ENCODE peak calls at places on chromosomes 13 and 19, in seven cellular contexts. T is AG10803, A is HFF-Myc, E is cardiac muscle cell, Q is cardiac fibroblast, K is adrenal gland, C is gastrocnemius medialis. V is an unnamed sample.

GRCh38 chr13:60654405-60654804 is 257.4 kb downstream of the TDRD3 start:
- DNase-seq in T (peak; percentile 0), A (no peak), E (peak; percentile 62), Q (peak; percentile 46), K (peak; percentile 28), C (no peak), V (peak; percentile 44)

GRCh38 chr19:49422407-49423277 is 599 bp downstream of the PTH2 start:
- DNase-seq in T (no peak), A (no peak), E (peak; percentile 85), Q (no peak), K (no peak), C (no peak), V (no peak)

GRCh38 chr13:63161219-63161618 is 1745.6 kb upstream of the PCDH20 start:
- DNase-seq in T (no peak), A (no peak), E (no peak), Q (no peak), K (no peak), C (no peak), V (no peak)

GRCh38 chr19:56314018-56314583 is 538 bp downstream of the ZSCAN5A start:
- DNase-seq in T (no peak), A (no peak), E (no peak), Q (peak; percentile 33), K (no peak), C (no peak), V (peak; percentile 9)

GRCh38 chr13:21013682-21014038 is 47.7 kb downstream of the LATS2 start:
- DNase-seq in T (no peak), A (no peak), E (no peak), Q (no peak), K (no peak), C (no peak), V (no peak)

GRCh38 chr13:42981853-42982252 is 10.2 kb downstream of the EPSTI1 start:
- DNase-seq in T (no peak), A (no peak), E (no peak), Q (no peak), K (no peak), C (no peak), V (no peak)

GRCh38 chr19:41367848-41368301 is 3.9 kb upstream of the B9D2 start:
- DNase-seq in T (peak; percentile 95), A (no peak), E (no peak), Q (peak; percentile 90), K (peak; percentile 47), C (no peak), V (no peak)

GRCh38 chr13:110371550-110372465 is 64.7 kb downstream of the COL4A2 start:
- DNase-seq in T (no peak), A (no peak), E (no peak), Q (peak; percentile 48), K (no peak), C (no peak), V (no peak)

GRCh38 chr13:93289047-93289446 is 62.4 kb downstream of the GPC6 start:
- DNase-seq in T (no peak), A (no peak), E (no peak), Q (no peak), K (no peak), C (no peak), V (no peak)

GRCh38 chr13:93640452-93640851 is 413.8 kb downstream of the GPC6 start:
- DNase-seq in T (no peak), A (no peak), E (no peak), Q (no peak), K (no peak), C (no peak), V (no peak)

GRCh38 chr19:2260341-2260751 is 4.1 kb upstream of the JSRP1 start:
- DNase-seq in T (peak; percentile 56), A (no peak), E (no peak), Q (no peak), K (no peak), C (no peak), V (no peak)

GRCh38 chr13:110443633-110444225 is 117.8 kb downstream of the RAB20 start:
- DNase-seq in T (no peak), A (no peak), E (no peak), Q (no peak), K (no peak), C (no peak), V (no peak)

GRCh38 chr13:81639984-81640582 is 1299.2 kb upstream of the SPRY2 start:
- DNase-seq in T (no peak), A (no peak), E (no peak), Q (no peak), K (no peak), C (no peak), V (no peak)

GRCh38 chr13:92901739-92902138 is 324.9 kb upstream of the GPC6 start:
- DNase-seq in T (no peak), A (no peak), E (no peak), Q (no peak), K (no peak), C (no peak), V (no peak)

GRCh38 chr19:16541526-16542044 is 652 bp downstream of the CHERP start:
- DNase-seq in T (peak; percentile 6), A (no peak), E (peak; percentile 50), Q (peak; percentile 13), K (no peak), C (no peak), V (no peak)

GRCh38 chr19:54434112-54434861 is 14.7 kb upstream of the LENG8 start:
- DNase-seq in T (no peak), A (no peak), E (no peak), Q (no peak), K (peak; percentile 40), C (no peak), V (no peak)

GRCh38 chr13:78476910-78477309 is 126.4 kb downstream of the POU4F1 start:
- DNase-seq in T (no peak), A (no peak), E (no peak), Q (no peak), K (no peak), C (no peak), V (no peak)

GRCh38 chr13:114105351-114106225 is 26.8 kb downstream of the RASA3 start:
- DNase-seq in T (no peak), A (no peak), E (peak; percentile 51), Q (no peak), K (no peak), C (no peak), V (peak; percentile 12)

GRCh38 chr19:3483226-3483628 is at the start of gene SMIM44:
- DNase-seq in T (no peak), A (no peak), E (no peak), Q (no peak), K (no peak), C (no peak), V (no peak)

GRCh38 chr13:73656863-73657262 is 477.3 kb downstream of the KLF12 start:
- DNase-seq in T (no peak), A (no peak), E (no peak), Q (no peak), K (no peak), C (no peak), V (no peak)

DNA sequence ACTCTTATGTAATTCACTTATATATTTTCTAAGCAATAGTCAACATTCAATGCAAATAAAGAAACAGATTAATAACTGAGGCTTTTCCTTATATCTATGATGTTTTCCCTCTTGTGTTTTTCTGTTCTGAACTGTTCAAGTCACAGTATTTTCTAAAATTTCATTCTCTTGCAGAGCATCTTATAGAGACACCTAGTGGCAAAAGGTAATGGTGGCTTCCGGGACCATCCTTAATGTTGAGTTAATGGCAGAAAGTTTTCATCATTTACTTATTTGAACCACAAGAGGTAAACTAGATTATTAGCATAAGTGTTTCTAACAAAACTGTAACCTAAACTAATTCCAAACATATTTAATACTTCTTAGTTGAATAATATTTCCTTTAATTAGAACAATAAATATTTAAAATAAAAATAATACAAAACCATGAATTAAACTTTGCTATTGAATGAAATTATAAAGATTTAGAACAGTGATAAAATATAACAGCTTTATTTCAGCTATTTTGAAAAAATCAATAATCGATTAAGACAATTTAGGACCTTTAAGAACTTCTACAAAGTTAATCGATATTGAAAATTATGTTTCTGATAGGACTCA is 1.7 kb upstream of the SLITRK5 start:
- DNase-seq in T (no peak), A (no peak), E (peak; percentile 36), Q (peak; percentile 20), K (no peak), C (no peak), V (no peak)
- TF ChIP-seq CTCF in T (peak; percentile 56), A (peak; percentile 44), E (peak; percentile 53), Q (peak; percentile 53), K (no peak), C (no peak), V (peak; percentile 19)

DNA sequence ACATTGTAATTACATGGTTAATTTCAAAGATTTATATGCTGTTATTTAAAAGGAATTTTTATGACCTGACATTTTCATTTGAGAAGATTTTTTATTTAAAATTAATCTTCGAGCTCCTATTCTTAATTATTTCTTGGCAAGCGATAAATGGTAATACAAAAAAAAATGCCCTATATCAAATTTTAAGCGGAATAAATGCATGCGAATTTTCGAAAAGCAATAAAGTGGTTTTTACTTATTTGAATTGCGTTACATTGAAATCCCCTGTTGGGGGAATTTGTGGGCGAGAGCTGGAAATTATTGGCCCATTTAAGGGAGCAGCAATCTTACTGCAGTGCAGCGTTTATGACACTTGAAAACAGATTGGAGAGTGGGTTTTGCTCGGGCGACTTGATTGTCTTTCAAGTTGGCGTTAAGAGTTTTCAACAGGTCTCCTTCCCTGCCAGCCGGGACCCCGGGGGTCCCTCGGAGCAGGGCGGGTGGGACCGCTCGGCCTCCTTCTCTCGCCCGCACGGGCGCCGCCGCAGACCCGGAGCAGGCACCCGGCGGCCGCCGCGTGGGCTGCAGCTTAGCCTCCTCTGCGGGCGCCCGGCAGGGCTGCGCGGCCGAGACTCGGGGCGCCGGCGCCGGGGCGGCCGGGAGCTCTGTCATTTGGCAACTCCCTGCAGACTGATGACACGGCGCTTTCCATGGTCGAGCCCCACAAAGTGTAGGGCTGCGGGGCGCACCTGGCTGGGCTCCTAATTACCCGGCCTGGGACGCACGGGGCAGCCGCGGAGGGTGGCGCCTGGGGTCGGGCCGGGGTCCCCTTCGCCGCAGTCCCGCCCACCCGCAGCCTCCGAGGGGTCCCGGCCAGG is 255.1 kb upstream of the SOX21 start:
- DNase-seq in T (no peak), A (no peak), E (peak; percentile 56), Q (peak; percentile 6), K (no peak), C (no peak), V (no peak)
- H3K4me3 ChIP-seq in T (peak overlapping the region; percentile 27), A (no peak overlapping the region), E (peak overlapping the region; percentile 46), Q (no peak overlapping the region), K (no peak overlapping the region), C (peak overlapping the region; percentile 41), V (peak overlapping the region; percentile 36)

GRCh38 chr19:32630338-32630737 is 44.6 kb downstream of the ANKRD27 start:
- DNase-seq in T (no peak), A (no peak), E (no peak), Q (no peak), K (no peak), C (no peak), V (no peak)
- TF ChIP-seq CTCF in T (no peak), A (peak; percentile 10), E (no peak), Q (no peak), K (no peak), C (no peak), V (no peak)

DNA sequence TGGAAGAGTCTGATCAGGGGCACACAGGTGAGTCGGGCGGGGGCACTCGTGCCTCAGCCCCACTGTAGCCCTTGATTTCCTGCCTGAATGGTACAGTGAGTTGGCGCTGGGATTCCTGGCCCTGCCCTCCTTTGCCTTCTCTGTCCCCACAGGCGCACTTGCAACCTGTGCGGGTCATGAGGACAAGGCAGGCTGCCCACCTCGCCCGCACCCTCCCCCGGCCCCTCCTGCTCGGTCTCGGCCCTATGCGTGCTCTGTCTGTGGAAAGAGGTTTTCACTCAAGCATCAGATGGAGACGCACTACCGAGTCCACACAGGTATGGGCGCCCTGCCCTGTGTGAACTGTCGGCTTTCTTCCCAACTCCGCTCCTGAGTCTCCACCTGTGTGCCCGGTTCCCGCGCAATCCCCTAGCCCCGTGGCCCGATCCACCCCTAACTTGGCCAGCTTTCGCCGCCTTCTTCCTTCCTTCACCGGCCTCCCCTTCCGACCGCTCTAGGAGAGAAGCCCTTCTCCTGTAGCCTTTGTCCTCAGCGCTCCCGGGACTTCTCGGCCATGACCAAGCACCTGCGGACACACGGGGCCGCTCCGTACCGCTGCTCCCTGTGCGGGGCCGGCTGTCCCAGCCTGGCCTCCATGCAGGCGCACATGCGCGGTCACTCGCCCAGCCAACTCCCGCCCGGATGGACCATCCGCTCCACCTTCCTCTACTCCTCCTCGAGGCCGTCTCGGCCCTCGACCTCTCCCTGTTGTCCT is 1.6 kb upstream of the KMT2B start:
- DNase-seq in T (peak; percentile 36), A (no peak), E (peak; percentile 72), Q (no peak), K (peak; percentile 75), C (peak; percentile 29), V (no peak)
- H3K4me3 ChIP-seq in T (peak overlapping the region; percentile 84), A (peak overlapping the region; percentile 84), E (peak overlapping the region; percentile 70), Q (peak overlapping the region; percentile 90), K (no peak overlapping the region), C (peak overlapping the region; percentile 92), V (peak overlapping the region; percentile 71)